ENCODE peak calls at places on chromosomes 1 and 21, in nine cellular contexts. One of them, this sample, is unnamed.

GRCh38 chr1:91901231-91901630 is 15.3 kb upstream of the TGFBR3 start:
- DNase-seq in LoVo: no peak
- DNase-seq in activated CD4-positive, alpha-beta T cell treated with anti-CD3 and anti-CD28 coated beads for 4 hours: no peak
- DNase-seq in HS-27A: no peak
- DNase-seq in hepatic stellate cell: no peak
- DNase-seq in amygdala: no peak
- DNase-seq in amniotic stem cell: no peak
- DNase-seq in cardiac fibroblast: no peak
- DNase-seq in stimulated activated CD4-positive, alpha-beta T cell treated with anti-CD3 and anti-CD28 coated beads, Interleukin-15, amount 100 ng/mL, for 24 hours: no peak
- DNase-seq in this sample: no peak

GRCh38 chr1:938088-938683 is 14.5 kb downstream of the SAMD11 start:
- DNase-seq in activated CD4-positive, alpha-beta T cell treated with anti-CD3 and anti-CD28 coated beads for 4 hours: no peak
- DNase-seq in HS-27A: no peak
- DNase-seq in LoVo: no peak
- DNase-seq in amygdala: no peak
- DNase-seq in stimulated activated CD4-positive, alpha-beta T cell treated with anti-CD3 and anti-CD28 coated beads, Interleukin-15, amount 100 ng/mL, for 24 hours: peak; percentile 37
- DNase-seq in cardiac fibroblast: peak; percentile 31
- DNase-seq in amniotic stem cell: no peak
- DNase-seq in hepatic stellate cell: no peak
- DNase-seq in this sample: no peak

GRCh38 chr21:26652891-26653290 is 79.8 kb upstream of the CYYR1 start:
- DNase-seq in amygdala: no peak
- DNase-seq in LoVo: no peak
- DNase-seq in activated CD4-positive, alpha-beta T cell treated with anti-CD3 and anti-CD28 coated beads for 4 hours: no peak
- DNase-seq in stimulated activated CD4-positive, alpha-beta T cell treated with anti-CD3 and anti-CD28 coated beads, Interleukin-15, amount 100 ng/mL, for 24 hours: no peak
- DNase-seq in cardiac fibroblast: no peak
- DNase-seq in hepatic stellate cell: no peak
- DNase-seq in amniotic stem cell: no peak
- DNase-seq in HS-27A: no peak
- DNase-seq in this sample: no peak

GRCh38 chr1:36884029-36884701 is 150.2 kb downstream of the GRIK3 start:
- DNase-seq in HS-27A: no peak
- DNase-seq in amygdala: no peak
- DNase-seq in LoVo: no peak
- DNase-seq in amniotic stem cell: no peak
- DNase-seq in stimulated activated CD4-positive, alpha-beta T cell treated with anti-CD3 and anti-CD28 coated beads, Interleukin-15, amount 100 ng/mL, for 24 hours: no peak
- DNase-seq in cardiac fibroblast: no peak
- DNase-seq in hepatic stellate cell: no peak
- DNase-seq in activated CD4-positive, alpha-beta T cell treated with anti-CD3 and anti-CD28 coated beads for 4 hours: no peak
- DNase-seq in this sample: no peak

GRCh38 chr1:246591958-246592357 is 25.7 kb downstream of the CNST start:
- DNase-seq in stimulated activated CD4-positive, alpha-beta T cell treated with anti-CD3 and anti-CD28 coated beads, Interleukin-15, amount 100 ng/mL, for 24 hours: no peak
- DNase-seq in activated CD4-positive, alpha-beta T cell treated with anti-CD3 and anti-CD28 coated beads for 4 hours: no peak
- DNase-seq in cardiac fibroblast: no peak
- DNase-seq in hepatic stellate cell: no peak
- DNase-seq in amygdala: no peak
- DNase-seq in HS-27A: no peak
- DNase-seq in amniotic stem cell: no peak
- DNase-seq in LoVo: no peak
- DNase-seq in this sample: no peak

GRCh38 chr1:215001419-215002021 is 81.0 kb upstream of the KCNK2 start:
- DNase-seq in HS-27A: no peak
- DNase-seq in LoVo: no peak
- DNase-seq in amniotic stem cell: no peak
- DNase-seq in amygdala: no peak
- DNase-seq in cardiac fibroblast: no peak
- DNase-seq in activated CD4-positive, alpha-beta T cell treated with anti-CD3 and anti-CD28 coated beads for 4 hours: no peak
- DNase-seq in hepatic stellate cell: no peak
- DNase-seq in stimulated activated CD4-positive, alpha-beta T cell treated with anti-CD3 and anti-CD28 coated beads, Interleukin-15, amount 100 ng/mL, for 24 hours: no peak
- DNase-seq in this sample: no peak

GRCh38 chr1:110196917-110197782 is 13.0 kb upstream of the KCNC4 start:
- DNase-seq in cardiac fibroblast: peak; percentile 51
- DNase-seq in stimulated activated CD4-positive, alpha-beta T cell treated with anti-CD3 and anti-CD28 coated beads, Interleukin-15, amount 100 ng/mL, for 24 hours: peak; percentile 56
- DNase-seq in LoVo: peak; percentile 82
- DNase-seq in amniotic stem cell: no peak
- DNase-seq in HS-27A: no peak
- DNase-seq in hepatic stellate cell: peak; percentile 86
- DNase-seq in activated CD4-positive, alpha-beta T cell treated with anti-CD3 and anti-CD28 coated beads for 4 hours: peak; percentile 54
- DNase-seq in amygdala: no peak
- DNase-seq in this sample: peak; percentile 60

GRCh38 chr1:209889077-209889418 is 49.0 kb upstream of the SYT14 start:
- DNase-seq in LoVo: no peak
- DNase-seq in activated CD4-positive, alpha-beta T cell treated with anti-CD3 and anti-CD28 coated beads for 4 hours: no peak
- DNase-seq in amniotic stem cell: no peak
- DNase-seq in HS-27A: no peak
- DNase-seq in cardiac fibroblast: no peak
- DNase-seq in hepatic stellate cell: no peak
- DNase-seq in amygdala: no peak
- DNase-seq in stimulated activated CD4-positive, alpha-beta T cell treated with anti-CD3 and anti-CD28 coated beads, Interleukin-15, amount 100 ng/mL, for 24 hours: no peak
- DNase-seq in this sample: no peak

GRCh38 chr1:56382890-56383289 is 196.5 kb downstream of the PLPP3 start:
- DNase-seq in amygdala: no peak
- DNase-seq in activated CD4-positive, alpha-beta T cell treated with anti-CD3 and anti-CD28 coated beads for 4 hours: no peak
- DNase-seq in hepatic stellate cell: no peak
- DNase-seq in cardiac fibroblast: no peak
- DNase-seq in LoVo: no peak
- DNase-seq in HS-27A: no peak
- DNase-seq in amniotic stem cell: no peak
- DNase-seq in stimulated activated CD4-positive, alpha-beta T cell treated with anti-CD3 and anti-CD28 coated beads, Interleukin-15, amount 100 ng/mL, for 24 hours: no peak
- DNase-seq in this sample: no peak

GRCh38 chr1:49677706-49678105 is 346.0 kb downstream of the AGBL4 start:
- DNase-seq in HS-27A: no peak
- DNase-seq in cardiac fibroblast: no peak
- DNase-seq in amniotic stem cell: no peak
- DNase-seq in amygdala: no peak
- DNase-seq in hepatic stellate cell: no peak
- DNase-seq in activated CD4-positive, alpha-beta T cell treated with anti-CD3 and anti-CD28 coated beads for 4 hours: no peak
- DNase-seq in LoVo: no peak
- DNase-seq in stimulated activated CD4-positive, alpha-beta T cell treated with anti-CD3 and anti-CD28 coated beads, Interleukin-15, amount 100 ng/mL, for 24 hours: no peak
- DNase-seq in this sample: no peak

GRCh38 chr1:20981903-20982695 is 194.6 kb downstream of the EIF4G3 start:
- DNase-seq in hepatic stellate cell: no peak
- DNase-seq in cardiac fibroblast: peak; percentile 55
- DNase-seq in stimulated activated CD4-positive, alpha-beta T cell treated with anti-CD3 and anti-CD28 coated beads, Interleukin-15, amount 100 ng/mL, for 24 hours: no peak
- DNase-seq in amniotic stem cell: peak; percentile 16
- DNase-seq in LoVo: no peak
- DNase-seq in activated CD4-positive, alpha-beta T cell treated with anti-CD3 and anti-CD28 coated beads for 4 hours: no peak
- DNase-seq in amygdala: no peak
- DNase-seq in HS-27A: no peak
- DNase-seq in this sample: no peak

GRCh38 chr1:52341861-52342260 is 24.1 kb downstream of the CC2D1B start:
- DNase-seq in cardiac fibroblast: no peak
- DNase-seq in HS-27A: no peak
- DNase-seq in hepatic stellate cell: no peak
- DNase-seq in stimulated activated CD4-positive, alpha-beta T cell treated with anti-CD3 and anti-CD28 coated beads, Interleukin-15, amount 100 ng/mL, for 24 hours: no peak
- DNase-seq in activated CD4-positive, alpha-beta T cell treated with anti-CD3 and anti-CD28 coated beads for 4 hours: no peak
- DNase-seq in LoVo: no peak
- DNase-seq in amniotic stem cell: no peak
- DNase-seq in amygdala: no peak
- DNase-seq in this sample: no peak

GRCh38 chr1:38022810-38023209 is 10.3 kb downstream of the UTP11 start:
- DNase-seq in cardiac fibroblast: no peak
- DNase-seq in amygdala: no peak
- DNase-seq in HS-27A: no peak
- DNase-seq in hepatic stellate cell: no peak
- DNase-seq in LoVo: no peak
- DNase-seq in activated CD4-positive, alpha-beta T cell treated with anti-CD3 and anti-CD28 coated beads for 4 hours: no peak
- DNase-seq in stimulated activated CD4-positive, alpha-beta T cell treated with anti-CD3 and anti-CD28 coated beads, Interleukin-15, amount 100 ng/mL, for 24 hours: no peak
- DNase-seq in amniotic stem cell: no peak
- DNase-seq in this sample: no peak

GRCh38 chr1:196444628-196445027 is 163.6 kb downstream of the KCNT2 start:
- DNase-seq in activated CD4-positive, alpha-beta T cell treated with anti-CD3 and anti-CD28 coated beads for 4 hours: no peak
- DNase-seq in amygdala: no peak
- DNase-seq in stimulated activated CD4-positive, alpha-beta T cell treated with anti-CD3 and anti-CD28 coated beads, Interleukin-15, amount 100 ng/mL, for 24 hours: no peak
- DNase-seq in hepatic stellate cell: no peak
- DNase-seq in cardiac fibroblast: no peak
- DNase-seq in HS-27A: no peak
- DNase-seq in LoVo: no peak
- DNase-seq in amniotic stem cell: no peak
- DNase-seq in this sample: no peak

GRCh38 chr1:207336559-207337467 is 15.3 kb downstream of the CD55 start:
- DNase-seq in amygdala: no peak
- DNase-seq in cardiac fibroblast: peak; percentile 88
- DNase-seq in activated CD4-positive, alpha-beta T cell treated with anti-CD3 and anti-CD28 coated beads for 4 hours: no peak
- DNase-seq in amniotic stem cell: no peak
- DNase-seq in HS-27A: no peak
- DNase-seq in LoVo: no peak
- DNase-seq in stimulated activated CD4-positive, alpha-beta T cell treated with anti-CD3 and anti-CD28 coated beads, Interleukin-15, amount 100 ng/mL, for 24 hours: peak; percentile 62
- DNase-seq in hepatic stellate cell: no peak
- DNase-seq in this sample: peak; percentile 84

GRCh38 chr1:159937014-159937750 is 8.2 kb downstream of the IGSF9 start:
- DNase-seq in activated CD4-positive, alpha-beta T cell treated with anti-CD3 and anti-CD28 coated beads for 4 hours: no peak
- DNase-seq in stimulated activated CD4-positive, alpha-beta T cell treated with anti-CD3 and anti-CD28 coated beads, Interleukin-15, amount 100 ng/mL, for 24 hours: no peak
- DNase-seq in amniotic stem cell: no peak
- DNase-seq in amygdala: no peak
- DNase-seq in HS-27A: no peak
- DNase-seq in LoVo: no peak
- DNase-seq in cardiac fibroblast: no peak
- DNase-seq in hepatic stellate cell: no peak
- DNase-seq in this sample: no peak

GRCh38 chr1:218874801-218875400 is 298.8 kb upstream of the LYPLAL1 start:
- DNase-seq in HS-27A: no peak
- DNase-seq in stimulated activated CD4-positive, alpha-beta T cell treated with anti-CD3 and anti-CD28 coated beads, Interleukin-15, amount 100 ng/mL, for 24 hours: no peak
- DNase-seq in hepatic stellate cell: no peak
- DNase-seq in cardiac fibroblast: no peak
- DNase-seq in amniotic stem cell: no peak
- DNase-seq in LoVo: no peak
- DNase-seq in amygdala: no peak
- DNase-seq in activated CD4-positive, alpha-beta T cell treated with anti-CD3 and anti-CD28 coated beads for 4 hours: no peak
- DNase-seq in this sample: no peak

GRCh38 chr1:109113787-109114568 is at the start of gene ELAPOR1:
- DNase-seq in LoVo: no peak
- DNase-seq in stimulated activated CD4-positive, alpha-beta T cell treated with anti-CD3 and anti-CD28 coated beads, Interleukin-15, amount 100 ng/mL, for 24 hours: peak; percentile 88
- DNase-seq in hepatic stellate cell: no peak
- DNase-seq in cardiac fibroblast: peak; percentile 20
- DNase-seq in activated CD4-positive, alpha-beta T cell treated with anti-CD3 and anti-CD28 coated beads for 4 hours: peak; percentile 96
- DNase-seq in HS-27A: no peak
- DNase-seq in amniotic stem cell: no peak
- DNase-seq in amygdala: peak; percentile 56
- DNase-seq in this sample: peak; percentile 71

GRCh38 chr1:112992780-112993179 is 36.8 kb upstream of the SLC16A1 start:
- DNase-seq in hepatic stellate cell: no peak
- DNase-seq in HS-27A: no peak
- DNase-seq in amniotic stem cell: no peak
- DNase-seq in LoVo: no peak
- DNase-seq in stimulated activated CD4-positive, alpha-beta T cell treated with anti-CD3 and anti-CD28 coated beads, Interleukin-15, amount 100 ng/mL, for 24 hours: no peak
- DNase-seq in cardiac fibroblast: no peak
- DNase-seq in activated CD4-positive, alpha-beta T cell treated with anti-CD3 and anti-CD28 coated beads for 4 hours: no peak
- DNase-seq in amygdala: no peak
- DNase-seq in this sample: no peak

This sample was measured in naive B cell.